ENCODE peak calls at places on chromosomes 2 and 18, in six cellular contexts. Z, G, J, A, L and T are unnamed samples.

GRCh38 chr2:207860685-207861084 is 91.0 kb upstream of the FZD5 start:
- DNase-seq in Z (no peak), G (no peak), J (no peak), A (no peak), L (no peak), T (no peak)

GRCh38 chr2:168443818-168444217 is 12.3 kb upstream of the CERS6 start:
- DNase-seq in Z (no peak), G (no peak), J (no peak), A (peak; percentile 42), L (no peak), T (no peak)

GRCh38 chr2:216507220-216508143 is 8.8 kb downstream of the RPL37A start:
- DNase-seq in Z (no peak), G (no peak), J (no peak), A (no peak), L (no peak), T (no peak)

GRCh38 chr2:161965994-161966393 is 108.0 kb downstream of the DPP4 start:
- DNase-seq in Z (no peak), G (no peak), J (no peak), A (peak; percentile 67), L (no peak), T (no peak)

GRCh38 chr18:47710451-47710850 is 220.0 kb downstream of the SMAD2 start:
- DNase-seq in Z (no peak), G (no peak), J (no peak), A (no peak), L (no peak), T (no peak)

GRCh38 chr2:121471571-121472464 is 58.9 kb upstream of the RNU4ATAC start:
- DNase-seq in Z (no peak), G (peak; percentile 36), J (no peak), A (no peak), L (no peak), T (no peak)

GRCh38 chr2:112644933-112645395 is 775 bp upstream of the SLC20A1 start:
- DNase-seq in Z (no peak), G (no peak), J (no peak), A (no peak), L (no peak), T (peak; percentile 14)

GRCh38 chr2:160375037-160375436 is 118.6 kb downstream of the RBMS1 start:
- DNase-seq in Z (no peak), G (no peak), J (no peak), A (no peak), L (no peak), T (no peak)

GRCh38 chr18:59994357-59994756 is 94.6 kb downstream of the PMAIP1 start:
- DNase-seq in Z (no peak), G (peak; percentile 64), J (no peak), A (no peak), L (no peak), T (no peak)

GRCh38 chr2:144032566-144032965 is 487.4 kb downstream of the ZEB2 start:
- DNase-seq in Z (no peak), G (no peak), J (no peak), A (no peak), L (no peak), T (no peak)

GRCh38 chr2:70919672-70920366 is 15.9 kb upstream of the ATP6V1B1 start:
- DNase-seq in Z (peak; percentile 88), G (peak; percentile 94), J (peak; percentile 78), A (peak; percentile 60), L (peak; percentile 93), T (peak; percentile 96)

GRCh38 chr2:62495777-62496176 is 10.2 kb downstream of the TMEM17 start:
- DNase-seq in Z (no peak), G (no peak), J (no peak), A (no peak), L (no peak), T (no peak)

GRCh38 chr2:28423856-28424605 is 31.4 kb downstream of the FOSL2 start:
- DNase-seq in Z (no peak), G (no peak), J (no peak), A (no peak), L (no peak), T (no peak)

GRCh38 chr2:119263025-119263424 is 39.4 kb downstream of the STEAP3 start:
- DNase-seq in Z (no peak), G (no peak), J (no peak), A (no peak), L (no peak), T (no peak)

GRCh38 chr18:58520964-58521363 is 107.9 kb downstream of the ALPK2 start:
- DNase-seq in Z (no peak), G (no peak), J (no peak), A (peak; percentile 63), L (no peak), T (no peak)

GRCh38 chr18:74416124-74416523 is 41.0 kb downstream of the DIPK1C start:
- DNase-seq in Z (no peak), G (no peak), J (peak; percentile 42), A (no peak), L (no peak), T (no peak)

GRCh38 chr18:51153659-51154371 is 43.7 kb downstream of the MEX3C start:
- DNase-seq in Z (no peak), G (no peak), J (no peak), A (no peak), L (no peak), T (no peak)

GRCh38 chr2:234823877-234824376 is 127.9 kb upstream of the SH3BP4 start:
- DNase-seq in Z (peak; percentile 88), G (no peak), J (no peak), A (peak; percentile 56), L (no peak), T (no peak)

GRCh38 chr2:26178746-26179436 is 6.0 kb downstream of the GAREM2 start:
- DNase-seq in Z (peak; percentile 39), G (peak; percentile 66), J (peak; percentile 33), A (no peak), L (peak; percentile 78), T (no peak)

GRCh38 chr18:73939391-73939790 is 208.2 kb downstream of the FBXO15 start:
- DNase-seq in Z (no peak), G (no peak), J (no peak), A (no peak), L (no peak), T (no peak)

GRCh38 chr2:190467575-190468083 is 59.5 kb downstream of the MFSD6 start:
- DNase-seq in Z (no peak), G (no peak), J (no peak), A (no peak), L (no peak), T (no peak)

GRCh38 chr18:76564117-76564516 is 69.1 kb upstream of the ZNF516 start:
- DNase-seq in Z (no peak), G (no peak), J (no peak), A (peak; percentile 91), L (no peak), T (no peak)

GRCh38 chr2:170717599-170717963 is 2.4 kb downstream of the SP5 start:
- DNase-seq in Z (no peak), G (no peak), J (no peak), A (no peak), L (no peak), T (no peak)

DNA sequence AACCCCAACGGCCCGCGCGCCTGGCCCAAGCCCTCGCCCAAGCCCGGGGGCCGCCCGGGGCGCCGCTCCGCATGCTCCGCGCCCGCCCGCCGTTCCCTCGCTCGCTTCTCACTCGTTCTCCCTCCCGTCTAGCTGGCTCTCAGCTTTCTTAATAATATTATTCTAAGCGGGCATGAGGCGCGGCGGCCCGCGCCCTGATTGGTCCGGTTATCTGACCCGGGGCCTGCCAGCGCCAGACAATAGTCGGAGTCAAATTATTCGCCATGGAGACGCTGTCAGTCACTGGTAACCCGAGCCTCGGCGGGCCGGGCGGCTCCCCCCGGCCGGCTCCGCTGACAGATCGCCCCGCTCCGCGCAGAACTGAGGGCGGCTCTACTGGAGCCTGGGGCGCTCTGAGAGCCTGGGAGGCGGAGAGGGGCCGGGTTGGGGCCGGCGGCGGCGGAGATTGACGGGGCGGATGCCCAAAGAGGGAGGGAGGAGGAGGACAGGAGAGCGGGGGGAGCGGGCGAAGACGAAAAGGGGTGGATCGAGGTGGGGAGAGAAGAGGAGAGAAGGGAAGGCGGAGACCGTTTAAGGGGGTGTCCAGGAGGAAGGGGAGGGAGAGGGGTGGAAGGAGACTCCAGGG is at the start of gene SIX2:
- DNase-seq in Z (peak; percentile 95), G (peak; percentile 98), J (peak; percentile 90), A (peak; percentile 97), L (peak; percentile 82), T (peak; percentile 77)
- TF ChIP-seq CTCF in Z (no peak), G (no peak), J (no peak), A (no peak), L (no peak), T (no peak)

DNA sequence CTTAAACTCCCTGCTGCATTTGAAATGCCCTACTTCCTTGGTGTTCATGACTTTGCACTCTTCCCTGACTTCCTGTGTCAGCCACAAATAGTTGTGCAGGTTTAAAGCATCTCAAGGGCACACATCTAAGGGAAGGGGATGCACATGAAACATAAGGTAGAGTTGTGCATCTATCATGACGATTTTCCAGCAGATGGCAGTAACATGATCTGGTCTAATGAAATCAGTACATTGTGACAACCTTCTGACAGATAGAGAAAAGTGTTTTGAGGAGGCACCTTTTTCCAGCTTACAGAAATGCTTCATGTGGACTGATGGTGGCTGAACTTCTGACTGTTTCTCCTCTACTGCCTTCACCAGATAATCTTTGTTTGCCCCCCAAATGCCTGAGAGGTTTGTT is 238.9 kb downstream of the XIRP2 start:
- DNase-seq in Z (no peak), G (peak; percentile 23), J (no peak), A (peak; percentile 30), L (no peak), T (no peak)
- TF ChIP-seq CTCF in Z (peak; percentile 2), G (no peak), J (peak; percentile 45), A (peak; percentile 49), L (no peak), T (peak; percentile 28)

DNA sequence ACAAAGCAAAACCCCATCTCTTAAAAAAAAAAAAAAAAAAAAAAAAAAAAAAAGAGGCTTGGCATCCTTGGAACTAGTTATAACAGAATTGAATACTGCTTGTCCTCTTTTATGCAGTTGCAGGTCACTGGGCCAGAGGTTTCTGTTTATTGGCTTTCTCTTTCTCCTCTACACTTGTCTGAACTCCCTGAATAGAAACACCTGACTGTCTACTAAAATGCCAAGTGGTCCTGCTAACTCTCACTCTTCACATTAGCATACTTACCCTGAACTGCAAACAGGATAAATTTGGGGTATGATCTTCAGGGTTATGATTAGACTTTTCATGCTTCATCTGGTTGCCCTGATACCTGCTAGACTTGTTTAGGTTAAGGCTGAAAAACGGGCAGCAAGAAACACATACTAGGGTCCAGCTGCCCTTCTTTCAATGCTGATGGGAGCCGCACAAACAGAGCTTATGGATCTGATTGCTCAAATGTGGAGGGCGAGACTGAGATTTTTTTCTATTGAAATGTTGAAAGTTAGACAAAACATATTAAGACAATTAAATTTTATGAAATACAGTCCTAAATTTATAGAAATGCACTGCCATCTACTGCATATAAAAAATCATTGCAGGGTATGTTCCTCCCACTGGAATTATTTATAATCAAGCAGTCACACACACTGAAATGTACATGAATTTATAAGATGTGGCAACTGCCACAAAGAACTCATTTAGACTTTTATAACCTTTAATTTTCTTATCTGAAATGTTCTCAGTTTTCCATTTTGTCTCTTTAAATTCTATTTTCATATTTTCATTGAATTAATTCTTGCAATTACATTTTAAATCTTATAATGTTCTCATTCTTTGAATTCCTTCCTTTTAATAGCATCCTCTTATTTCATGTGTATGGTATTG is 40.8 kb downstream of the GTF3C3 start:
- DNase-seq in Z (no peak), G (no peak), J (no peak), A (no peak), L (no peak), T (no peak)
- TF ChIP-seq CTCF in Z (no peak), G (no peak), J (peak; percentile 59), A (peak; percentile 32), L (no peak), T (peak; percentile 65)

DNA sequence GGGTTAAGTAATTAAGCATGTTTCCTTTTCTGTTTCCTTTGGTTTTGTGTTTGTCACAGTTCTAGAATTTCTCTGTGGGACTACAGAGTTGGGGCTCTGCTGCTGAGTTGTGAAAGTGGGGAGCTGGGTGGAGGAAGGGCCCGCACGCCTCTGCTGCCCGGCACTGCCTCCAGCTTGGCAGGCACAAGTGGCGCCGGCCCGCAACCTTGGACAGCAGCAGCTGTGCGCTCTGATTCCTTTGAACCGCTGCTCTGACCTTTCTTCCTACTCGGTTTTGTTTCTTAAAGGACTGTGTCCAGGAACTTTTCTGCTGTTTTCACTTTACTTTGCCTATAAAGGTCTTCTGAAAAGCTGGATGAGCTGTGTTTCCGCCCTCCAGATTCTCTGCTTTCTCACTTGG is 137.7 kb upstream of the ALPP start:
- DNase-seq in Z (no peak), G (peak; percentile 32), J (no peak), A (no peak), L (no peak), T (peak; percentile 10)
- TF ChIP-seq CTCF in Z (no peak), G (no peak), J (no peak), A (no peak), L (no peak), T (no peak)